ENCODE peak calls at places on chromosomes 12 and 14, in nine cellular contexts. E is type B pancreatic cell; T is NCI-H510A treated with DMSO at 0.1 percent for 48 hours; D is DND-41; W is stimulated activated CD8-positive, alpha-beta memory T cell treated with anti-CD3 and anti-CD28 coated beads, Interleukin-15, amount 100 ng/mL, for 4 hours; R is GM20000; J is AG10803; C is colonic mucosa; V is HL-60. Z is an unnamed sample.

GRCh38 chr12:19248929-19249602 is 119.5 kb downstream of the PLEKHA5 start:
- DNase-seq in E (no peak), T (no peak), D (no peak), W (no peak), R (no peak), J (peak; percentile 74), C (no peak), V (no peak), Z (peak; percentile 77)

GRCh38 chr14:91119556-91120311 is 5.9 kb downstream of the DGLUCY start:
- DNase-seq in E (no peak), T (no peak), D (no peak), W (no peak), R (no peak), J (peak; percentile 74), C (peak; percentile 37), V (no peak), Z (peak; percentile 91)

GRCh38 chr12:108308432-108308831 is 30.7 kb downstream of the CMKLR1 start:
- DNase-seq in E (no peak), T (no peak), D (no peak), W (no peak), R (no peak), J (peak; percentile 38), C (no peak), V (no peak), Z (no peak)

GRCh38 chr12:54591001-54591591 is 2.6 kb upstream of the PPP1R1A start:
- DNase-seq in E (no peak), T (no peak), D (no peak), W (no peak), R (no peak), J (peak; percentile 8), C (no peak), V (no peak), Z (peak; percentile 19)

GRCh38 chr12:12010277-12011031 is 60.3 kb upstream of the BCL2L14 start:
- DNase-seq in E (no peak), T (no peak), D (peak; percentile 76), W (peak; percentile 37), R (peak; percentile 64), J (peak; percentile 70), C (peak; percentile 46), V (peak; percentile 97), Z (peak; percentile 15)

GRCh38 chr14:104680806-104681688 is 8.4 kb upstream of the INF2 start:
- DNase-seq in E (no peak), T (peak; percentile 42), D (no peak), W (no peak), R (peak; percentile 80), J (peak; percentile 75), C (peak; percentile 87), V (peak; percentile 68), Z (peak; percentile 80)

GRCh38 chr12:26280869-26281268 is 85.5 kb downstream of the SSPN start:
- DNase-seq in E (no peak), T (no peak), D (no peak), W (no peak), R (no peak), J (no peak), C (no peak), V (no peak), Z (no peak)

GRCh38 chr12:31732926-31733548 is 4.2 kb upstream of the AMN1 start:
- DNase-seq in E (no peak), T (no peak), D (no peak), W (no peak), R (no peak), J (peak; percentile 75), C (no peak), V (no peak), Z (peak; percentile 89)

GRCh38 chr14:29030121-29030520 is 263.5 kb downstream of the FOXG1 start:
- DNase-seq in E (no peak), T (no peak), D (no peak), W (no peak), R (no peak), J (no peak), C (no peak), V (no peak), Z (no peak)

GRCh38 chr14:37985826-37986470 is 221.8 kb upstream of the SSTR1 start:
- DNase-seq in E (no peak), T (peak; percentile 41), D (peak; percentile 39), W (peak; percentile 6), R (peak; percentile 4), J (peak; percentile 62), C (peak; percentile 46), V (peak; percentile 18), Z (peak; percentile 24)

GRCh38 chr12:50934981-50935807 is 17.1 kb upstream of the HIGD1C start:
- DNase-seq in E (no peak), T (no peak), D (no peak), W (no peak), R (no peak), J (peak; percentile 60), C (no peak), V (no peak), Z (peak; percentile 24)

GRCh38 chr14:104999361-104999760 is 13.8 kb downstream of the CLBA1 start:
- DNase-seq in E (no peak), T (no peak), D (no peak), W (no peak), R (no peak), J (no peak), C (no peak), V (no peak), Z (no peak)

GRCh38 chr12:11756022-11756421 is 106.5 kb downstream of the ETV6 start:
- DNase-seq in E (no peak), T (no peak), D (no peak), W (no peak), R (no peak), J (no peak), C (no peak), V (no peak), Z (no peak)

GRCh38 chr14:101584049-101584859 is 23.0 kb downstream of the DIO3 start:
- DNase-seq in E (no peak), T (peak; percentile 87), D (no peak), W (no peak), R (no peak), J (peak; percentile 84), C (no peak), V (no peak), Z (peak; percentile 57)

GRCh38 chr12:117032593-117033381 is 66.4 kb downstream of the TESC start:
- DNase-seq in E (no peak), T (peak; percentile 69), D (no peak), W (no peak), R (no peak), J (peak; percentile 12), C (no peak), V (no peak), Z (peak; percentile 28)

GRCh38 chr12:52679875-52680274 is 332 bp downstream of the KRT1 start:
- DNase-seq in E (no peak), T (no peak), D (no peak), W (no peak), R (no peak), J (no peak), C (no peak), V (no peak), Z (no peak)

GRCh38 chr14:98959410-98959809 is 312.6 kb downstream of the BCL11B start:
- DNase-seq in E (no peak), T (no peak), D (no peak), W (no peak), R (no peak), J (no peak), C (no peak), V (no peak), Z (no peak)

GRCh38 chr12:62732861-62733427 is 202.0 kb downstream of the PPM1H start:
- DNase-seq in E (no peak), T (no peak), D (no peak), W (no peak), R (no peak), J (peak; percentile 76), C (no peak), V (peak; percentile 9), Z (peak; percentile 82)